ENCODE peak calls at places on chromosomes 1 and 21, in six cellular contexts. O is PC-9, G is neural progenitor cell, V is endothelial cell of umbilical vein, P is HCT116, A is mammary epithelial cell. D is an unnamed sample. For H3K9me3, the result is how much of the 10 kb centered on the place peaks cover.

GRCh38 chr1:214404571-214405213 is 123.7 kb downstream of the SMYD2 start:
- DNase-seq in O (no peak), G (no peak), V (peak), P (peak), A (peak), D (peak)

GRCh38 chr1:172764378-172764777 is 105.5 kb downstream of the FASLG start:
- DNase-seq in O (no peak), G (no peak), V (peak), P (no peak), A (no peak), D (no peak)

GRCh38 chr1:199691540-199691939 is 336.0 kb upstream of the NR5A2 start:
- DNase-seq in O (peak), G (peak), V (peak), P (peak), A (peak), D (peak)

GRCh38 chr1:183693521-183693920 is 40.4 kb upstream of the APOBEC4 start:
- DNase-seq in O (no peak), G (no peak), V (no peak), P (no peak), A (no peak), D (no peak)

GRCh38 chr1:43952731-43953350 is 6.1 kb downstream of the IPO13 start:
- DNase-seq in O (no peak), G (peak), V (no peak), P (no peak), A (no peak), D (no peak)

GRCh38 chr1:154400381-154400801 is 4.8 kb upstream of the IL6R start:
- DNase-seq in O (no peak), G (no peak), V (peak), P (no peak), A (no peak), D (no peak)

GRCh38 chr1:6003568-6004411 is 11.6 kb upstream of the NPHP4 start:
- DNase-seq in O (no peak), G (peak), V (no peak), P (no peak), A (no peak), D (no peak)

GRCh38 chr1:1321477-1321876 is 3.0 kb downstream of the INTS11 start:
- DNase-seq in O (no peak), G (no peak), V (no peak), P (no peak), A (no peak), D (no peak)

GRCh38 chr1:186079084-186079684 is 295.9 kb downstream of the TPR start:
- DNase-seq in O (no peak), G (peak), V (peak), P (no peak), A (no peak), D (no peak)

GRCh38 chr1:186008920-186009737 is 274.9 kb downstream of the HMCN1 start:
- DNase-seq in O (no peak), G (no peak), V (peak), P (no peak), A (peak), D (peak)

GRCh38 chr1:46526689-46527291 is 24.7 kb downstream of the KNCN start:
- DNase-seq in O (peak), G (peak), V (no peak), P (no peak), A (no peak), D (no peak)

GRCh38 chr21:41142051-41142795 is 25.7 kb upstream of the BACE2 start:
- DNase-seq in O (no peak), G (peak), V (no peak), P (no peak), A (peak), D (peak)

GRCh38 chr1:218585565-218586184 is 240.5 kb downstream of the TGFB2 start:
- DNase-seq in O (peak), G (peak), V (peak), P (peak), A (peak), D (peak)

GRCh38 chr1:159945483-159946241 is at the start of gene IGSF9:
- DNase-seq in O (peak), G (peak), V (peak), P (peak), A (peak), D (peak)

GRCh38 chr1:219806642-219807041 is 121.7 kb downstream of the SLC30A10 start:
- DNase-seq in O (no peak), G (no peak), V (no peak), P (no peak), A (no peak), D (no peak)

GRCh38 chr1:202343652-202344349 is 2.1 kb upstream of the UBE2T start:
- DNase-seq in O (peak), G (peak), V (peak), P (peak), A (peak), D (peak)

GRCh38 chr1:225823811-225824261 is 13.9 kb downstream of the EPHX1 start:
- DNase-seq in O (no peak), G (no peak), V (no peak), P (no peak), A (no peak), D (no peak)

GRCh38 chr21:39667353-39667891 is 54.7 kb downstream of the B3GALT5 start:
- DNase-seq in O (no peak), G (no peak), V (no peak), P (no peak), A (no peak), D (no peak)

GRCh38 chr1:172417552-172417951 is 2.9 kb upstream of the C1orf105 start:
- DNase-seq in O (peak), G (no peak), V (no peak), P (no peak), A (peak), D (peak)

GRCh38 chr1:205446828-205447227 is 9.0 kb downstream of the BLACAT1 start:
- DNase-seq in O (no peak), G (peak), V (peak), P (no peak), A (no peak), D (no peak)

GRCh38 chr1:106978477-106979322 is 77.8 kb upstream of the PRMT6 start:
- DNase-seq in O (no peak), G (no peak), V (no peak), P (no peak), A (peak), D (peak)

GRCh38 chr1:174008979-174009378 is 13.2 kb downstream of the RC3H1 start:
- DNase-seq in O (no peak), G (no peak), V (no peak), P (no peak), A (no peak), D (no peak)

GRCh38 chr1:28613175-28613574 is 21.1 kb downstream of the RAB42 start:
- DNase-seq in O (no peak), G (no peak), V (no peak), P (no peak), A (no peak), D (no peak)

GRCh38 chr1:70818391-70818790 is 229.2 kb downstream of the PTGER3 start:
- DNase-seq in O (no peak), G (no peak), V (no peak), P (no peak), A (no peak), D (peak)

GRCh38 chr1:212685429-212685828 is 14.2 kb downstream of the BATF3 start:
- DNase-seq in O (no peak), G (no peak), V (no peak), P (no peak), A (no peak), D (no peak)

GRCh38 chr21:27369962-27370578 is 403.2 kb upstream of the ADAMTS5 start:
- DNase-seq in O (no peak), G (no peak), V (peak), P (no peak), A (no peak), D (no peak)

GRCh38 chr1:201275266-201275666 is 8.0 kb upstream of the PKP1 start:
- DNase-seq in O (peak), G (no peak), V (no peak), P (peak), A (peak), D (peak)

GRCh38 chr1:211113566-211113965 is 20.4 kb downstream of the KCNH1 start:
- DNase-seq in O (no peak), G (no peak), V (no peak), P (no peak), A (no peak), D (no peak)

GRCh38 chr1:50358962-50359361 is 64.3 kb downstream of the DMRTA2 start:
- DNase-seq in O (no peak), G (peak), V (no peak), P (no peak), A (no peak), D (no peak)

GRCh38 chr21:42559326-42559725 is 45.7 kb downstream of the SLC37A1 start:
- DNase-seq in O (no peak), G (no peak), V (no peak), P (no peak), A (no peak), D (no peak)

GRCh38 chr1:180785306-180785705 is 127.4 kb upstream of the KIAA1614 start:
- DNase-seq in O (no peak), G (no peak), V (no peak), P (no peak), A (no peak), D (no peak)

GRCh38 chr1:13759072-13759471 is 59.1 kb downstream of the PRDM2 start:
- DNase-seq in O (peak), G (no peak), V (no peak), P (peak), A (peak), D (no peak)

GRCh38 chr1:11930571-11931445 is 3.7 kb upstream of the PLOD1 start:
- DNase-seq in O (no peak), G (no peak), V (peak), P (no peak), A (no peak), D (peak)

GRCh38 chr1:191025896-191026642 is 548.4 kb upstream of the BRINP3 start:
- DNase-seq in O (no peak), G (no peak), V (no peak), P (no peak), A (no peak), D (no peak)

GRCh38 chr1:11062965-11063401 is 3.2 kb upstream of the SRM start:
- DNase-seq in O (no peak), G (no peak), V (no peak), P (no peak), A (peak), D (no peak)

GRCh38 chr1:190564117-190564516 is 86.5 kb upstream of the BRINP3 start:
- DNase-seq in O (no peak), G (no peak), V (no peak), P (no peak), A (no peak), D (no peak)

GRCh38 chr1:34984435-34985062 is 598 bp downstream of the TMEM35B start:
- DNase-seq in O (no peak), G (peak), V (peak), P (no peak), A (peak), D (peak)

DNA sequence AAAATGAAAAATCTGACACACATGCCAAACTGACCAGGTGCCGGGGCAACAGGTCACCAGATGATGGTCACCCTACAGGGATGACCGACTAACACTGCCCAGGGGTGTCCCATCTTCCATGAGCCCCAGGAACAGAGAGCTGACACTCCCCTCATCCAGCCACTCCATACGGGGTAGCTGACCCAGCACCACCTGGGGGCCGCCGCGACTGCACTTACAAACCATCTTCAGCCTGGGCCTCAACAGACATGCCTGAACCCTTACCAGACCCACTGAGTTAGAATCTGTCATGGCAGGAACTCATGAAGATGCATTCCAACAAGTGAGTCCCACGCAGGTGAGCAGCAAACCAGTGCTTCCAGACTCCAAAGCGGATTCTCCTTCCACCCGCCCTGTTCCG is 31.6 kb upstream of the AJAP1 start:
- DNase-seq in O (no peak), G (no peak), V (no peak), P (no peak), A (no peak), D (no peak)
- H3K9me3 ChIP-seq in O (under half), G (under half), V (under half), P (under half), A (under half), D (under half)

GRCh38 chr1:156690673-156691032 is 13.4 kb upstream of the NES start:
- DNase-seq in O (no peak), G (no peak), V (no peak), P (no peak), A (no peak), D (no peak)

GRCh38 chr1:156692409-156692957 is 12.9 kb downstream of the CRABP2 start:
- DNase-seq in O (no peak), G (no peak), V (no peak), P (no peak), A (peak), D (no peak)

GRCh38 chr1:156691216-156691615 is 14.0 kb upstream of the NES start:
- DNase-seq in O (no peak), G (no peak), V (no peak), P (no peak), A (no peak), D (no peak)

GRCh38 chr1:156692958-156693857 is 12.2 kb downstream of the CRABP2 start:
- DNase-seq in O (peak), G (peak), V (no peak), P (no peak), A (peak), D (no peak)

GRCh38 chr1:156691665-156692408 is 13.5 kb downstream of the CRABP2 start:
- DNase-seq in O (peak), G (peak), V (no peak), P (no peak), A (peak), D (no peak)
- TF ChIP-seq EZH2 in O (no peak), G (no peak), V (peak), P (no peak), A (no peak), D (no peak)

GRCh38 chr1:203408485-203409229 is 57.7 kb upstream of the FMOD start:
- DNase-seq in O (no peak), G (no peak), V (peak), P (no peak), A (peak), D (peak)
- H2AFZ ChIP-seq in O (no peak), G (peak), V (peak), P (no peak), A (peak), D (peak)

DNA sequence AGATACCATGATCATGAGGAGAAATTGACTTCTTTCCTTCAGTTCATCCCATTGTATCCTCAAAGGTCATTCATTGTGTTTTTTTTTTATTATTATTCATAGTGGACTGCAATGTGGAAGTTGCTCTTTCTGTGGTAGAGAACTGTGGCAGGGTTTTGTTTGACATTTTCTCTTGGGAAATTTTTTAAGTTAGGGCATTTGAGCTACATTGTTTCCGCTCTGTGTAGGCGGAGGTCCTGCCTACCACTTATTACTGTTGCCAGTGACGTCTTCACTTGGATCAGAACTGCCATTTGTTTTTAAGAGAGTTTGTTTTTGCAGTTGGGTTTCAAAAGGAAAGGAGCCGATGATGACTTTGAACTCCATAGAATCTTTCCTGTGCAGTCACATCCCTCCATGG is 287.4 kb upstream of the FMN2 start:
- DNase-seq in O (no peak), G (no peak), V (no peak), P (no peak), A (no peak), D (no peak)
- H3K9me3 ChIP-seq in O (under half), G (under half), V (under half), P (under half), A (under half), D (under half)

DNA sequence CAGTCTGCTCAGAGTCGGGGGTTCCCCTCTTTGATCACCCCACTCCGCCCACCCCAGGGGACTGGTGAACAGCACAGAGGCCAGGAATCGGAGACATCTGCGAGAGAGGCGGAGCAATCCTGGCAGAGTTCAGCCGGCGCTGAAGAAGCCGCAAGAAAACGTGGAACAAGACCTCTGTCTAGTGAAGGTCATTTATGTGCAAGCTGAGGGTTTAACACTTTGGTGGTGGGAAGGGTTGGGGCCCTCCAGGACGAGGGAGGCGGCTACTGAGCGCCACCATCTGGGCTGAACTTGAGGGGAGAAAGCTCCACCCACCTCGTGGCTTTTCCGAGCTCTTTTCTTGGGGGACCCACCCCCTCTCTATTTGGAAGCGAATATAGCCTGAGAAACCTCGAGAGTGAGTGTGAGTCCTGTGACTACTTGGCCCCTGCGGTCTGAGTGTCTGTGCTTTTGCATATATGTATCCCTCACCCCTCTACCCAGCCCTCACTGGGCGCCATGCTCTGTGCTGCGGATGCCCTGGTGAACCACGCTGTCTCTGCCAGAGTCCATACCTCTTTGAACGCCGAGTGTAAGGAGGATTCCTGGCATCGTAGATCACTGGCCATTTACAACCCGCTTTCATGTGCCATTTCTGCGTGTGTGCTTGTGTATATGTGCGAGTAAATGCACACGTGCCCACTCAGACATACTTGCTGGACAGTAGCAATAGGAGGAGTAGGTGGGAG is 1.2 kb upstream of the EPHA10 start:
- DNase-seq in O (no peak), G (peak), V (no peak), P (peak), A (no peak), D (no peak)
- TF ChIP-seq EZH2 in O (no peak), G (peak), V (no peak), P (no peak), A (peak), D (no peak)